ENCODE peak calls at places on chromosomes 3 and 15, in nine cellular contexts. V is SJSA1, G is endodermal cell, H is fibroblast of the aortic adventitia, K is stomach, F is body of pancreas, C is dorsolateral prefrontal cortex, Y is uterus, U is mesendoderm. P is an unnamed sample.
A peak's percentile ranks its signal among the peaks of the same experiment; 100 is the strongest.

GRCh38 chr15:97141360-97141759 is 810.9 kb downstream of the NR2F2 start:
- DNase-seq in Y (no peak), U (no peak), H (no peak), G (no peak), V (no peak), K (no peak), C (no peak), F (no peak), P (no peak)

GRCh38 chr3:123369085-123369484 is 79.8 kb downstream of the ADCY5 start:
- DNase-seq in G (no peak), H (no peak), C (no peak), F (no peak), U (no peak), V (no peak), Y (no peak), K (no peak), P (no peak)

GRCh38 chr15:41993447-41994170 is 21.3 kb upstream of the EHD4 start:
- DNase-seq in F (no peak), Y (no peak), V (no peak), H (no peak), K (no peak), C (no peak), U (no peak), G (no peak), P (no peak)

GRCh38 chr3:193686665-193687506 is 93.9 kb downstream of the OPA1 start:
- DNase-seq in U (no peak), K (no peak), Y (no peak), G (no peak), V (peak; percentile 13), H (no peak), F (no peak), C (no peak), P (no peak)

GRCh38 chr15:69740684-69741083 is 288.1 kb downstream of the RPLP1 start:
- DNase-seq in H (no peak), U (no peak), F (no peak), Y (no peak), K (no peak), C (no peak), G (no peak), V (no peak), P (no peak)

GRCh38 chr3:175969456-175969855 is 1110.3 kb downstream of the NAALADL2 start:
- DNase-seq in U (no peak), Y (no peak), V (no peak), H (no peak), F (no peak), C (no peak), K (no peak), G (no peak), P (no peak)

GRCh38 chr3:161694682-161695586 is 198.3 kb downstream of the OTOL1 start:
- DNase-seq in K (no peak), C (no peak), G (no peak), U (no peak), H (no peak), F (no peak), V (no peak), Y (no peak), P (no peak)

GRCh38 chr3:177145954-177146353 is 51.3 kb downstream of the TBL1XR1 start:
- DNase-seq in K (no peak), F (no peak), V (no peak), U (no peak), H (no peak), G (no peak), Y (no peak), C (no peak), P (no peak)

GRCh38 chr3:120816728-120817127 is 74.2 kb downstream of the GTF2E1 start:
- DNase-seq in K (no peak), Y (no peak), F (peak; percentile 12), G (no peak), C (no peak), U (no peak), V (no peak), H (no peak), P (no peak)

GRCh38 chr3:185927501-185928200 is 10.2 kb downstream of the TRA2B start:
- DNase-seq in Y (no peak), V (peak; percentile 3), G (no peak), F (no peak), H (no peak), U (no peak), K (no peak), C (no peak), P (no peak)
- H3K4me3 ChIP-seq in Y (no peak overlapping the region), V (no peak overlapping the region), G (peak overlapping the region; percentile 92), F (no peak overlapping the region), H (no peak overlapping the region), U (no peak overlapping the region), K (no peak overlapping the region), C (no peak overlapping the region), P (no peak overlapping the region)

GRCh38 chr15:67824900-67825879 is at the start of gene SKOR1:
- DNase-seq in Y (no peak), F (no peak), V (no peak), G (peak; percentile 89), H (peak; percentile 43), C (no peak), K (no peak), U (peak; percentile 63), P (no peak)
- H3K4me3 ChIP-seq in Y (no peak within 1 kb of the TSS), F (no peak within 1 kb of the TSS), V (no peak within 1 kb of the TSS), G (no peak within 1 kb of the TSS), H (peak within 1 kb of the TSS; percentile 25), C (no peak within 1 kb of the TSS), K (no peak within 1 kb of the TSS), U (no peak within 1 kb of the TSS), P (no peak within 1 kb of the TSS)

DNA sequence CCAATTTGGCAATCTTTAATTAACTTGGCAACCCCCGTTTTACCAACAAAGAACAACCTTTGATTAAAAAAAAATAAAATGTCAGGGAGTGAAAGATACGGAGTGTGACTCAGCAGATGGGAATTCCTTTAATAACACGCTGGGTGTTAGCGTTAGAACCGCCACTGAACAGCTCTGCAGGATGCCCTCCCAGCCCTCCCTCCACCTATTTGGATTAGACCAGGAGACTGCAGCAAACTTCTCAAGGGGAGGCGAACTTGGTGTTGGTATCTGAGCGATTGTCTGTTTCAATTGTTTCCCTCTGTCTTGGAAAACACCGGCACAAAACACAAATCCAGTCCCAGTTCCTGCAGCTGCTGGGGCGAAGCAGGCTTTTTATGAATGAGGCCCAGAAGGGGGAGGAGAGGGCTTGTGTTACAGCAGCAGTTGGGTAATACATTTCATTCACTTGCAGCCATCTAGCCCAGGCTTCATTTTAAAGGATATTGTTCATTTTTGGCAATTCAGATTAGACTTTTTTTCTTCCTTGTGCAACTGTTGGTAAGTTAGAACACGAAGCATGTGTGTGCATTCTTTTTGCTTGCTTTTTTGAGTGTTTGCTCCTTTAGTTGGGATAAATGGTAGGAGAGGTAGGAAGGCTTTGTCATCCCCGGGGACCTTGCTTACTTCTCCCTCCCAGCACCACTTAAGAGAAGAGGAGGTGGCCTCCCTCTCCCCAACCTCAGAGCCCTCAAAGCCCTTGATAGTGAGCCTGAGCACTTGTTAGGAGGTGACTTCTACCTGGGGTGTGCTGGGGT is 152.3 kb downstream of the IGF1R start:
- DNase-seq in C (peak; percentile 68), Y (peak; percentile 66), G (peak; percentile 93), K (peak; percentile 48), H (peak; percentile 96), U (peak; percentile 95), F (peak; percentile 46), V (peak; percentile 85), P (peak; percentile 44)
- H3K4me3 ChIP-seq in C (peak overlapping the region; percentile 10), Y (no peak overlapping the region), G (peak overlapping the region; percentile 72), K (no peak overlapping the region), H (peak overlapping the region; percentile 23), U (no peak overlapping the region), F (no peak overlapping the region), V (no peak overlapping the region), P (no peak overlapping the region)

DNA sequence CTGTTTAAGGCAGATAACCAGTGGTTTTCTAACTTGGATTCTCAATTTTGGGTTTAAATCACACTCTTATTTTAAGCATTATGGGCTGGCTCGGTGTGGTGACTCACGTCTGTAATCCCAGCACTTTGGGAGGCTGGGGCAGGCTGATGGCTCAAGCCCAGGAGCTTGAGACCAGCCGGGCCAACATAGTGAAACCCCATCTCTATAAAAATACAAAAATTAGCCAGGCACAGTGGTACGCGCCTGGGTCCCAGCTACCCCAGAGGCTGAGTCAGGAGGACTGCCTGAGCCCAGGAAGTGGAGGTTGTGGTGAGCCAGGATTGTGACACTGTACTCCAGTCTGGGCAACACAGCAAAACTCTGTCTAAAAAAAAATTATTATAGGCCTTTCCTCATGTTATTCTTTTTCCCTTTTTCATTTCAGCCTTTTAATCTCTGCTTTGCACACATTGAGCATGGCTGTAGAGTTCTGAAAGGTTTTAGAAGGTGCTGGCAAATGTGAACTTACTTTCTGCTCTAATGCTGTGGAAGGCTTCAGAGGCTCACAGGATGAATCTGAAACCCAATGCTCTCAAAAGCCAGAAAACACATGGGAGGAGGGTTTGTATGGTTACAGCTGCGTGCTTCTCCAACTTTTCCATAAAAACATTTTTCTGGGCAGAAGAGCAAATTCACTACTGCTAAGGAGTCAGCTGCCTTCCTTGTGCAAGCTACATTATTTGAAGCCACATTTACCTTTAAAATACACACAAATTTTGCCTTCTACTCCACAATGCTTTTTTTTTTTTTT is 32.5 kb downstream of the CHAC1 start:
- DNase-seq in Y (no peak), C (no peak), H (peak; percentile 58), U (no peak), G (no peak), V (peak; percentile 22), K (no peak), F (no peak), P (no peak)
- H3K4me3 ChIP-seq in Y (no peak overlapping the region), C (no peak overlapping the region), H (no peak overlapping the region), U (no peak overlapping the region), G (no peak overlapping the region), V (no peak overlapping the region), K (no peak overlapping the region), F (no peak overlapping the region), P (no peak overlapping the region)

DNA sequence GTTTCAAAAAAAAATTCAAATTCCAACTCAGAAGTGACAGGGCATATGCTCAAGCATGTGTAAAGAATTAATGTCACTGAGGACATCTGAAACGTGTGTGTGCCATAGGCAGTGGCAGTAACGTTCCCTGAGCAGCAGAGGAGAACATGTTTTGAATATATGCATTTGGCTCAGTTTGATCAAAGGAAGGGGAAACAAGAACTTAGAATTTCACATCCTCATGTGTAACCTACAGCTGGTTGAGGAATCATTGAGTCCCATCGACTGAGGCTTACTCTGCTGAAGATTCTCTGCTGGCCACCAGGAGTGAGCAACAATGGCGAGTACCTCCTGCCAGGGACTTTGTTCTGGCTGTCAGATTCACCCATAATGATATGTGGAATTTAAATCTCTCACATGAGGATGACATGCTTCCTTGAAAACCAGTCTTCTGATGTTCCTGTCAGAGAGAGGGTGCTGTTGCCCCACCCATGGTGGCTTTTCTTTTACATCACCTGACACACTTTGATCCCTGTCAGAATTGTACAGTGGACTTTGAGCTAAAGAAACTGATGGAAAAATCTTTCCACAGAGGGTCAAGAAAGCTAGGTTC is 21.3 kb downstream of the GORASP1 start:
- DNase-seq in K (no peak), U (no peak), Y (no peak), V (no peak), C (no peak), H (no peak), F (no peak), G (no peak), P (no peak)
- H3K4me3 ChIP-seq in K (no peak overlapping the region), U (no peak overlapping the region), Y (no peak overlapping the region), V (no peak overlapping the region), C (no peak overlapping the region), H (no peak overlapping the region), F (no peak overlapping the region), G (no peak overlapping the region), P (no peak overlapping the region)

GRCh38 chr3:127043041-127043641 is 60.2 kb downstream of the PLXNA1 start:
- DNase-seq in G (peak; percentile 93), H (peak; percentile 61), Y (no peak), U (peak; percentile 85), K (peak; percentile 53), C (no peak), F (peak; percentile 55), V (no peak), P (peak; percentile 85)
- H3K4me3 ChIP-seq in G (no peak overlapping the region), H (no peak overlapping the region), Y (no peak overlapping the region), U (no peak overlapping the region), K (no peak overlapping the region), C (no peak overlapping the region), F (no peak overlapping the region), V (no peak overlapping the region), P (no peak overlapping the region)

GRCh38 chr3:47647550-47647949 is 68.9 kb upstream of the CSPG5 start:
- DNase-seq in F (no peak), G (no peak), Y (no peak), U (no peak), H (no peak), K (no peak), C (no peak), V (no peak), P (no peak)
- H3K4me3 ChIP-seq in F (no peak overlapping the region), G (no peak overlapping the region), Y (no peak overlapping the region), U (no peak overlapping the region), H (no peak overlapping the region), K (no peak overlapping the region), C (no peak overlapping the region), V (no peak overlapping the region), P (no peak overlapping the region)